ENCODE peak calls at places on chromosome 1, in four cellular contexts. W, T, H and S are unnamed samples.

GRCh38 chr1:25914074-25914995 is 8.1 kb upstream of the STMN1 start:
- DNase-seq in W (no peak), T (no peak), H (peak), S (no peak)

GRCh38 chr1:203395746-203396145 is 44.8 kb upstream of the FMOD start:
- DNase-seq in W (peak), T (no peak), H (no peak), S (no peak)

GRCh38 chr1:161131721-161132409 is 602 bp downstream of the DEDD start:
- DNase-seq in W (peak), T (peak), H (peak), S (no peak)

GRCh38 chr1:184843732-184844495 is 89.3 kb upstream of the EDEM3 start:
- DNase-seq in W (no peak), T (peak), H (no peak), S (no peak)

GRCh38 chr1:21680381-21680780 is 11.2 kb upstream of the RAP1GAP start:
- DNase-seq in W (no peak), T (no peak), H (no peak), S (no peak)

GRCh38 chr1:117658676-117659075 is 52.8 kb downstream of the TENT5C start:
- DNase-seq in W (no peak), T (no peak), H (no peak), S (peak)

GRCh38 chr1:64733576-64734288 is 11.1 kb upstream of the RAVER2 start:
- DNase-seq in W (peak), T (no peak), H (no peak), S (no peak)

GRCh38 chr1:41358152-41358937 is 2.9 kb upstream of the FOXO6 start:
- DNase-seq in W (no peak), T (no peak), H (no peak), S (no peak)

GRCh38 chr1:81689531-81689941 is 111.2 kb upstream of the ADGRL2 start:
- DNase-seq in W (peak), T (no peak), H (no peak), S (peak)